ENCODE peak calls at places on chromosomes 4 and X, in seven cellular contexts. I, O, H, Y, T, V and K are unnamed samples.

GRCh38 chrX:153981771-153982533 is 9.4 kb downstream of the TMEM187 start:
- DNase-seq in H (no peak), I (no peak), O (no peak), Y (no peak), T (no peak), V (peak; percentile 48), K (no peak)

GRCh38 chr4:76563804-76564468 is 128.9 kb downstream of the SHROOM3 start:
- DNase-seq in I (no peak), O (peak; percentile 65), Y (no peak), T (no peak), H (no peak), V (no peak), K (no peak)

GRCh38 chr4:96354036-96354712 is 514.3 kb downstream of the PDHA2 start:
- DNase-seq in V (no peak), H (no peak), Y (no peak), I (peak; percentile 53), T (no peak), O (peak; percentile 11), K (no peak)

GRCh38 chr4:131584587-131584986 is 1564.5 kb upstream of the PCDH10 start:
- DNase-seq in Y (no peak), H (peak; percentile 27), O (no peak), T (no peak), V (no peak), I (no peak), K (no peak)

GRCh38 chrX:10457092-10457491 is 163.3 kb downstream of the MID1 start:
- DNase-seq in Y (no peak), H (no peak), T (no peak), V (no peak), I (peak; percentile 71), O (peak; percentile 84), K (no peak)

GRCh38 chr4:48538358-48538757 is 48.3 kb downstream of the ZAR1 start:
- DNase-seq in V (no peak), T (no peak), I (no peak), O (no peak), Y (no peak), H (no peak), K (no peak)

GRCh38 chr4:3670521-3671519 is 95.4 kb upstream of the ADRA2C start:
- DNase-seq in O (no peak), I (no peak), H (no peak), Y (no peak), T (no peak), V (no peak), K (no peak)

GRCh38 chr4:8128096-8128856 is 30.3 kb downstream of the ABLIM2 start:
- DNase-seq in H (no peak), V (no peak), O (no peak), I (no peak), Y (no peak), T (no peak), K (no peak)

GRCh38 chr4:120616-121015 is 3.7 kb upstream of the ZNF718 start:
- DNase-seq in Y (no peak), T (no peak), H (no peak), O (no peak), V (no peak), I (no peak), K (no peak)

GRCh38 chrX:53312946-53313745 is 31.8 kb upstream of the IQSEC2 start:
- DNase-seq in O (peak; percentile 62), T (no peak), Y (peak; percentile 38), H (peak; percentile 51), V (peak; percentile 39), I (peak; percentile 56), K (peak; percentile 81)

GRCh38 chrX:23503835-23504539 is 163.3 kb upstream of the PRDX4 start:
- DNase-seq in O (peak; percentile 93), I (peak; percentile 80), V (peak; percentile 68), T (no peak), Y (peak; percentile 57), H (peak; percentile 65), K (peak; percentile 76)

GRCh38 chr4:8157496-8157895 is 1.1 kb downstream of the ABLIM2 start:
- DNase-seq in O (no peak), I (peak; percentile 47), T (no peak), Y (peak; percentile 79), H (no peak), V (peak; percentile 51), K (no peak)

GRCh38 chr4:21656832-21657231 is 291.7 kb downstream of the KCNIP4 start:
- DNase-seq in T (no peak), I (peak; percentile 80), O (peak; percentile 48), V (no peak), Y (no peak), H (no peak), K (no peak)

GRCh38 chr4:1469043-1469442 is 62.8 kb upstream of the NKX1-1 start:
- DNase-seq in O (no peak), T (no peak), V (no peak), Y (no peak), I (no peak), H (no peak), K (no peak)

GRCh38 chrX:26653050-26653449 is 437.1 kb downstream of the MAGEB5 start:
- DNase-seq in H (no peak), I (no peak), O (no peak), Y (no peak), V (no peak), T (no peak), K (no peak)

GRCh38 chr4:22019676-22020075 is 71.1 kb upstream of the KCNIP4 start:
- DNase-seq in I (peak; percentile 4), H (no peak), Y (no peak), T (no peak), V (no peak), O (peak; percentile 36), K (no peak)

GRCh38 chr4:52711271-52711670 is 40.0 kb downstream of the ERVMER34-1 start:
- DNase-seq in Y (no peak), I (no peak), O (no peak), H (no peak), V (no peak), T (no peak), K (no peak)

GRCh38 chr4:181674315-181674714 is 568.9 kb upstream of the TENM3 start:
- DNase-seq in I (peak; percentile 80), H (no peak), Y (no peak), O (peak; percentile 83), T (no peak), V (no peak), K (no peak)

GRCh38 chr4:77578145-77578544 is 27.5 kb upstream of the CXCL13 start:
- DNase-seq in O (no peak), H (no peak), T (no peak), V (no peak), Y (no peak), I (no peak), K (no peak)

GRCh38 chr4:168483786-168484185 is 3.5 kb upstream of the DDX60L start:
- DNase-seq in H (no peak), V (no peak), O (peak; percentile 83), I (no peak), T (no peak), Y (no peak), K (no peak)
- H3K4me1 ChIP-seq in H (peaks cover 5% of the 10 kb centered on the region), V (peaks cover 41% of the 10 kb centered on the region), O (peaks cover 30% of the 10 kb centered on the region), I (peaks cover 22% of the 10 kb centered on the region), T (peaks cover 15% of the 10 kb centered on the region), Y (peaks cover 28% of the 10 kb centered on the region), K (peaks cover 20% of the 10 kb centered on the region)

GRCh38 chrX:39157006-39157405 is 355.7 kb downstream of the MID1IP1 start:
- DNase-seq in Y (no peak), H (no peak), I (no peak), V (no peak), O (no peak), T (no peak), K (no peak)
- H3K4me1 ChIP-seq in Y (no peaks in the 10 kb centered on the region), H (peaks cover 22% of the 10 kb centered on the region), I (peaks cover 33% of the 10 kb centered on the region), V (no peaks in the 10 kb centered on the region), O (no peaks in the 10 kb centered on the region), T (no peaks in the 10 kb centered on the region), K (no peaks in the 10 kb centered on the region)

GRCh38 chr4:134906404-134907023 is 704.9 kb upstream of the PABPC4L start:
- DNase-seq in Y (no peak), T (no peak), V (no peak), H (peak; percentile 31), I (peak; percentile 12), O (peak; percentile 13), K (no peak)

DNA sequence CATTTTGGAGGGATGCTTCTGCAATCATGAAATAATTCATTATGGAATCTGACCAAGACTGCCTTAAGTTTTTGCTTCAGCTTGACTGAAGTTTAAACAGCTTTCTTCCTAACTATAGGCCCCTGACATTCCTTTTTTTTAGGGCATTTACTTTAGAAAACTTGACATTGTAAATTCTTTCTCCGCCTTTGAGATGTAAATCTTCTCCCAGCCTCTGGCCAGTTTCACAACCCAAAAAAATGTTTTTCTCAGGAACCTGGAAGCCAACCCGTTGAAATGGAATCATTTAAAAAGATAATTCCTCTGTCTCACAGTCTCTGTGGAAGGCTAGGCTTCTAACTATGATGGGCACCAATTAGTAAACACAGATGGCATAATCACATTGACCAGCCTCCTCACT is 710.4 kb upstream of the PABPC4L start:
- DNase-seq in V (no peak), I (no peak), H (no peak), O (no peak), Y (no peak), T (no peak), K (no peak)
- H3K4me1 ChIP-seq in V (no peaks in the 10 kb centered on the region), I (no peaks in the 10 kb centered on the region), H (no peaks in the 10 kb centered on the region), O (no peaks in the 10 kb centered on the region), Y (no peaks in the 10 kb centered on the region), T (no peaks in the 10 kb centered on the region), K (no peaks in the 10 kb centered on the region)

GRCh38 chr4:39932776-39933402 is 44.8 kb downstream of the PDS5A start:
- DNase-seq in V (no peak), I (no peak), Y (no peak), H (no peak), T (no peak), O (peak; percentile 24), K (no peak)

GRCh38 chr4:39941682-39942217 is 36.0 kb downstream of the PDS5A start:
- DNase-seq in T (no peak), V (no peak), I (no peak), H (no peak), Y (no peak), O (no peak), K (no peak)

GRCh38 chr4:39937683-39938268 is 39.9 kb downstream of the PDS5A start:
- DNase-seq in H (no peak), O (peak; percentile 6), I (no peak), T (no peak), V (no peak), Y (no peak), K (no peak)

GRCh38 chr4:39933689-39934590 is 43.8 kb downstream of the PDS5A start:
- DNase-seq in I (peak; percentile 80), O (peak; percentile 82), Y (no peak), V (no peak), T (no peak), H (no peak), K (no peak)

DNA sequence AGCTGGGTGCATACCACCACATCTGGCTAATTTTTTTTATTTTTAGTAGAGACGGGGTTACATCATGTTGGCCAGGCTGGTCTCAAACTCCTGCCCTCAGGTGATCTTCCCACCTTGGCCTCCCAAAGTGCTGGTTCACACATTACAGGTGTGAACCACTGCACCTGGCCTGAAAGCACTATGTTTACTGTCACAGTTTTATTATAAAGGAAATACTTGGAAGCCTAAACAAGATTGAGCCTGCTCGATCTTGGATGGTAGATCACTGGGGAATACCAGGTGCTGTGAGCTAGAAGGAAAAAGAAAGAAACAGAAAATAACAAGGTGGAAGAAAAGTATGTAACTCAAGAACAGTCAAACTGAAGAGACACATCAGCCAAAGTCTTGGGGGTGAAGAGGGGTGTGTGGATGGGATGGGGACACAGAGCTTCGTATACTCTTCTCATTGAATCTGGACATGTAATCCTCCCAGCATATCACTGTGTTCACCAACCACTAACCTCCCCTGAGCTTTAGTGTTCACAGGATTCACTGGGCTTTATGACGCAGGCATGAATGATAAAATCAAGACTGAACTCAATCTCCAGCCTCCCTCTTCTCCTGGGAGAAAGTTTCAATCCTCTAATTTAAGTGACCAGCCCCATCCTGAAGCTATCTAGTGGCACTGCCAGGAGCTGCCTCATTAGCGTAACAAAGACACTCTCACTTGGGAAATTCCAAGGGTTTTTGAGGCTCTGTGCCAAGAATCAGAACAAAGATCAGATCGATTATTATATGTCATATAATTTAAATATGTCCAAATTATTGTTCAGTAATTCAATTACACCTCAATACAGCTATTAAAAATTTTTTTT is 40.9 kb downstream of the PDS5A start:
- DNase-seq in I (no peak), V (no peak), T (no peak), O (no peak), H (no peak), Y (no peak), K (no peak)
- H3K4me1 ChIP-seq in I (peaks cover 20% of the 10 kb centered on the region), V (peaks cover 33% of the 10 kb centered on the region), T (peaks cover 32% of the 10 kb centered on the region), O (peaks cover 2% of the 10 kb centered on the region), H (no peaks in the 10 kb centered on the region), Y (peaks cover 15% of the 10 kb centered on the region), K (peaks cover 16% of the 10 kb centered on the region)